ENCODE peak calls at places on chromosomes 1 and 21, in ten cellular contexts. D is activated CD8-positive, alpha-beta memory T cell treated with anti-CD3 and anti-CD28 coated beads, Interleukin-2, amount 10 ng/mL, durations not matched to agents 7 days and 5 days; W is upper lobe of right lung; X is activated naive CD8-positive, alpha-beta T cell treated with anti-CD3 and anti-CD28 coated beads, Interleukin-2, amount 10 ng/mL, durations not matched to agents 7 days and 5 days; L is activated naive CD4-positive, alpha-beta T cell treated with anti-CD3 and anti-CD28 coated beads, Interleukin-2, amount 50 U/mL, for 72 hours; I is HCT116; M is aorta; Y is HepG2; Z is K562; R is CD4-positive, alpha-beta T cell. U is an unnamed sample.

GRCh38 chr1:244735404-244735803 is 82.5 kb downstream of the DESI2 start:
- ATAC-seq in D (no peak), W (no peak), X (no peak), L (no peak), I (peak; percentile 10), M (no peak), Y (no peak), Z (no peak), R (no peak), U (peak; percentile 68)

GRCh38 chr1:110620250-110620615 is 14.1 kb upstream of the KCNA2 start:
- ATAC-seq in D (peak; percentile 3), W (no peak), X (peak; percentile 28), L (no peak), I (no peak), M (no peak), Y (no peak), Z (no peak), R (no peak), U (no peak)

GRCh38 chr1:217090073-217090911 is 367.1 kb upstream of the ESRRG start:
- ATAC-seq in D (no peak), W (no peak), X (no peak), L (no peak), I (no peak), M (peak; percentile 48), Y (no peak), Z (no peak), R (no peak), U (no peak)

GRCh38 chr1:65538013-65538578 is 117.6 kb downstream of the LEPR start:
- ATAC-seq in D (no peak), W (no peak), X (no peak), L (no peak), I (no peak), M (no peak), Y (no peak), Z (peak; percentile 71), R (no peak), U (no peak)

GRCh38 chr1:184695023-184695422 is 59.6 kb downstream of the EDEM3 start:
- ATAC-seq in D (no peak), W (no peak), X (no peak), L (peak; percentile 54), I (no peak), M (no peak), Y (no peak), Z (no peak), R (no peak), U (no peak)

GRCh38 chr1:198171667-198172294 is 15.0 kb downstream of the NEK7 start:
- ATAC-seq in D (no peak), W (peak; percentile 41), X (no peak), L (no peak), I (no peak), M (no peak), Y (no peak), Z (peak; percentile 14), R (no peak), U (no peak)

GRCh38 chr1:4837752-4838151 is 183.3 kb downstream of the AJAP1 start:
- ATAC-seq in D (no peak), W (no peak), X (no peak), L (no peak), I (no peak), M (no peak), Y (no peak), Z (no peak), R (no peak), U (peak; percentile 12)

GRCh38 chr1:203557390-203557789 is 63.4 kb downstream of the OPTC start:
- ATAC-seq in D (no peak), W (no peak), X (no peak), L (no peak), I (no peak), M (peak; percentile 50), Y (no peak), Z (no peak), R (no peak), U (no peak)

GRCh38 chr1:153877112-153877511 is 45.7 kb downstream of the GATAD2B start:
- ATAC-seq in D (no peak), W (no peak), X (no peak), L (no peak), I (no peak), M (no peak), Y (no peak), Z (no peak), R (no peak), U (no peak)

GRCh38 chr1:175742790-175743459 is 470 bp downstream of the TNR start:
- ATAC-seq in D (no peak), W (peak; percentile 47), X (no peak), L (no peak), I (peak; percentile 38), M (no peak), Y (peak; percentile 84), Z (peak; percentile 86), R (no peak), U (no peak)

GRCh38 chr1:74683656-74684055 is 10.1 kb upstream of the ERICH3 start:
- ATAC-seq in D (no peak), W (no peak), X (no peak), L (no peak), I (no peak), M (no peak), Y (no peak), Z (no peak), R (no peak), U (no peak)

GRCh38 chr1:180777072-180777689 is 135.5 kb upstream of the KIAA1614 start:
- ATAC-seq in D (no peak), W (no peak), X (no peak), L (no peak), I (no peak), M (no peak), Y (no peak), Z (no peak), R (no peak), U (no peak)

GRCh38 chr21:33244781-33245105 is 15.0 kb downstream of the IFNAR2 start:
- ATAC-seq in D (no peak), W (no peak), X (no peak), L (peak; percentile 49), I (no peak), M (no peak), Y (no peak), Z (no peak), R (no peak), U (no peak)

GRCh38 chr1:175174273-175174672 is 18.3 kb downstream of the KIAA0040 start:
- ATAC-seq in D (no peak), W (no peak), X (no peak), L (no peak), I (no peak), M (no peak), Y (no peak), Z (no peak), R (no peak), U (no peak)

GRCh38 chr1:79982218-79982617 is 975.7 kb upstream of the ADGRL4 start:
- ATAC-seq in D (no peak), W (peak; percentile 86), X (no peak), L (no peak), I (no peak), M (peak; percentile 80), Y (no peak), Z (no peak), R (no peak), U (no peak)

GRCh38 chr1:162316187-162316586 is 60.5 kb downstream of the SPATA46 start:
- ATAC-seq in D (no peak), W (no peak), X (peak; percentile 70), L (no peak), I (no peak), M (no peak), Y (no peak), Z (no peak), R (no peak), U (no peak)

GRCh38 chr1:222644649-222645005 is 26.7 kb downstream of the MIA3 start:
- ATAC-seq in D (no peak), W (no peak), X (no peak), L (peak; percentile 29), I (no peak), M (no peak), Y (peak; percentile 15), Z (no peak), R (peak; percentile 67), U (no peak)

GRCh38 chr1:99717005-99717404 is 49.4 kb downstream of the FRRS1 start:
- ATAC-seq in D (no peak), W (no peak), X (no peak), L (no peak), I (no peak), M (no peak), Y (peak; percentile 82), Z (peak; percentile 73), R (no peak), U (no peak)

GRCh38 chr1:87933171-87933570 is 604.5 kb downstream of the LMO4 start:
- ATAC-seq in D (no peak), W (no peak), X (no peak), L (no peak), I (no peak), M (no peak), Y (no peak), Z (no peak), R (no peak), U (no peak)

GRCh38 chr1:109850194-109850593 is 60.5 kb upstream of the CSF1 start:
- ATAC-seq in D (no peak), W (peak; percentile 86), X (no peak), L (no peak), I (peak; percentile 66), M (no peak), Y (no peak), Z (peak; percentile 66), R (no peak), U (no peak)

GRCh38 chr1:219420913-219421312 is 192.0 kb downstream of the ZC3H11B start:
- ATAC-seq in D (no peak), W (no peak), X (no peak), L (no peak), I (no peak), M (no peak), Y (no peak), Z (no peak), R (no peak), U (no peak)

U was measured in stimulated activated memory B cell treated with anti-CD40 and anti-IgM and Interleukin-4, amounts not matched to agents 10 μg/mL and 1 μg/mL and 100 μg/mL, for 72 hours.